ENCODE peak calls at places on chromosomes 7 and 10, in nine cellular contexts. One of them, this sample, is unnamed.
A peak's percentile ranks its signal among the peaks of the same experiment; 100 is the strongest.

GRCh38 chr10:100760726-100761125 is 15.3 kb downstream of the PAX2 start:
- DNase-seq in BJ: no peak
- DNase-seq in colonic mucosa: no peak
- DNase-seq in AG10803: no peak
- DNase-seq in tibial nerve: no peak
- DNase-seq in body of pancreas: no peak
- DNase-seq in astrocyte of the spinal cord: no peak
- DNase-seq in GM12865: no peak
- DNase-seq in skeletal muscle cell: no peak
- DNase-seq in this sample: no peak

GRCh38 chr7:114409750-114410149 is 4.9 kb upstream of the FOXP2 start:
- DNase-seq in BJ: no peak
- DNase-seq in colonic mucosa: no peak
- DNase-seq in AG10803: peak; percentile 51
- DNase-seq in tibial nerve: no peak
- DNase-seq in body of pancreas: no peak
- DNase-seq in astrocyte of the spinal cord: peak; percentile 30
- DNase-seq in GM12865: no peak
- DNase-seq in skeletal muscle cell: no peak
- DNase-seq in this sample: no peak

GRCh38 chr7:20307119-20307518 is 23.6 kb upstream of the ITGB8 start:
- DNase-seq in BJ: no peak
- DNase-seq in colonic mucosa: no peak
- DNase-seq in AG10803: peak; percentile 54
- DNase-seq in tibial nerve: no peak
- DNase-seq in body of pancreas: no peak
- DNase-seq in astrocyte of the spinal cord: peak; percentile 88
- DNase-seq in GM12865: peak; percentile 80
- DNase-seq in skeletal muscle cell: no peak
- DNase-seq in this sample: no peak

GRCh38 chr10:7766241-7766640 is 21.6 kb downstream of the KIN start:
- DNase-seq in BJ: no peak
- DNase-seq in colonic mucosa: no peak
- DNase-seq in AG10803: no peak
- DNase-seq in tibial nerve: no peak
- DNase-seq in body of pancreas: no peak
- DNase-seq in astrocyte of the spinal cord: no peak
- DNase-seq in GM12865: no peak
- DNase-seq in skeletal muscle cell: no peak
- DNase-seq in this sample: no peak

GRCh38 chr7:105270117-105270516 is 118.6 kb downstream of the SRPK2 start:
- DNase-seq in BJ: no peak
- DNase-seq in colonic mucosa: no peak
- DNase-seq in AG10803: no peak
- DNase-seq in tibial nerve: no peak
- DNase-seq in body of pancreas: no peak
- DNase-seq in astrocyte of the spinal cord: no peak
- DNase-seq in GM12865: no peak
- DNase-seq in skeletal muscle cell: no peak
- DNase-seq in this sample: no peak

GRCh38 chr7:33185786-33186185 is 56.4 kb downstream of the BBS9 start:
- DNase-seq in BJ: no peak
- DNase-seq in colonic mucosa: no peak
- DNase-seq in AG10803: peak; percentile 53
- DNase-seq in tibial nerve: no peak
- DNase-seq in body of pancreas: peak; percentile 13
- DNase-seq in astrocyte of the spinal cord: peak; percentile 63
- DNase-seq in GM12865: peak; percentile 54
- DNase-seq in skeletal muscle cell: no peak
- DNase-seq in this sample: no peak

GRCh38 chr7:83976302-83976701 is 218.3 kb downstream of the SEMA3A start:
- DNase-seq in BJ: no peak
- DNase-seq in colonic mucosa: no peak
- DNase-seq in AG10803: peak; percentile 45
- DNase-seq in tibial nerve: peak; percentile 48
- DNase-seq in body of pancreas: no peak
- DNase-seq in astrocyte of the spinal cord: peak; percentile 48
- DNase-seq in GM12865: peak; percentile 43
- DNase-seq in skeletal muscle cell: peak; percentile 0
- DNase-seq in this sample: no peak

GRCh38 chr10:132036153-132036886 is 29.4 kb upstream of the JAKMIP3 start:
- DNase-seq in BJ: no peak
- DNase-seq in colonic mucosa: no peak
- DNase-seq in AG10803: peak; percentile 8
- DNase-seq in tibial nerve: no peak
- DNase-seq in body of pancreas: no peak
- DNase-seq in astrocyte of the spinal cord: no peak
- DNase-seq in GM12865: no peak
- DNase-seq in skeletal muscle cell: no peak
- DNase-seq in this sample: no peak

GRCh38 chr10:35911233-35911632 is 269.1 kb upstream of the FZD8 start:
- DNase-seq in BJ: no peak
- DNase-seq in colonic mucosa: no peak
- DNase-seq in AG10803: no peak
- DNase-seq in tibial nerve: no peak
- DNase-seq in body of pancreas: no peak
- DNase-seq in astrocyte of the spinal cord: no peak
- DNase-seq in GM12865: no peak
- DNase-seq in skeletal muscle cell: no peak
- DNase-seq in this sample: no peak

GRCh38 chr10:84310470-84310869 is 17.9 kb upstream of the CCSER2 start:
- DNase-seq in BJ: no peak
- DNase-seq in colonic mucosa: no peak
- DNase-seq in AG10803: no peak
- DNase-seq in tibial nerve: no peak
- DNase-seq in body of pancreas: no peak
- DNase-seq in astrocyte of the spinal cord: peak; percentile 67
- DNase-seq in GM12865: no peak
- DNase-seq in skeletal muscle cell: no peak
- DNase-seq in this sample: no peak

GRCh38 chr7:81618400-81619014 is 151.3 kb downstream of the HGF start:
- DNase-seq in BJ: peak; percentile 71
- DNase-seq in colonic mucosa: no peak
- DNase-seq in AG10803: peak; percentile 86
- DNase-seq in tibial nerve: no peak
- DNase-seq in body of pancreas: peak; percentile 3
- DNase-seq in astrocyte of the spinal cord: peak; percentile 92
- DNase-seq in GM12865: no peak
- DNase-seq in skeletal muscle cell: peak; percentile 89
- DNase-seq in this sample: no peak

GRCh38 chr10:22243321-22243720 is 25.5 kb upstream of the EBLN1 start:
- DNase-seq in BJ: no peak
- DNase-seq in colonic mucosa: no peak
- DNase-seq in AG10803: no peak
- DNase-seq in tibial nerve: no peak
- DNase-seq in body of pancreas: no peak
- DNase-seq in astrocyte of the spinal cord: no peak
- DNase-seq in GM12865: no peak
- DNase-seq in skeletal muscle cell: no peak
- DNase-seq in this sample: no peak

GRCh38 chr10:29314726-29315125 is 25.9 kb downstream of the LYZL1 start:
- DNase-seq in BJ: no peak
- DNase-seq in colonic mucosa: no peak
- DNase-seq in AG10803: no peak
- DNase-seq in tibial nerve: no peak
- DNase-seq in body of pancreas: no peak
- DNase-seq in astrocyte of the spinal cord: no peak
- DNase-seq in GM12865: no peak
- DNase-seq in skeletal muscle cell: no peak
- DNase-seq in this sample: no peak

GRCh38 chr10:8563478-8563877 is 509.0 kb downstream of the GATA3 start:
- DNase-seq in BJ: no peak
- DNase-seq in colonic mucosa: peak; percentile 18
- DNase-seq in AG10803: no peak
- DNase-seq in tibial nerve: no peak
- DNase-seq in body of pancreas: no peak
- DNase-seq in astrocyte of the spinal cord: no peak
- DNase-seq in GM12865: no peak
- DNase-seq in skeletal muscle cell: no peak
- DNase-seq in this sample: no peak

GRCh38 chr10:115572740-115573455 is 479.7 kb downstream of the ATRNL1 start:
- DNase-seq in BJ: no peak
- DNase-seq in colonic mucosa: no peak
- DNase-seq in AG10803: no peak
- DNase-seq in tibial nerve: no peak
- DNase-seq in body of pancreas: no peak
- DNase-seq in astrocyte of the spinal cord: no peak
- DNase-seq in GM12865: peak; percentile 18
- DNase-seq in skeletal muscle cell: no peak
- DNase-seq in this sample: no peak

GRCh38 chr7:34042406-34042805 is 137.1 kb downstream of the BMPER start:
- DNase-seq in BJ: no peak
- DNase-seq in colonic mucosa: no peak
- DNase-seq in AG10803: peak; percentile 74
- DNase-seq in tibial nerve: no peak
- DNase-seq in body of pancreas: no peak
- DNase-seq in astrocyte of the spinal cord: no peak
- DNase-seq in GM12865: no peak
- DNase-seq in skeletal muscle cell: no peak
- DNase-seq in this sample: no peak

GRCh38 chr7:152564656-152565055 is 111.3 kb downstream of the XRCC2 start:
- DNase-seq in BJ: no peak
- DNase-seq in colonic mucosa: no peak
- DNase-seq in AG10803: no peak
- DNase-seq in tibial nerve: no peak
- DNase-seq in body of pancreas: no peak
- DNase-seq in astrocyte of the spinal cord: no peak
- DNase-seq in GM12865: no peak
- DNase-seq in skeletal muscle cell: no peak
- DNase-seq in this sample: no peak

GRCh38 chr7:152565731-152566130 is 110.2 kb downstream of the XRCC2 start:
- DNase-seq in BJ: no peak
- DNase-seq in colonic mucosa: no peak
- DNase-seq in AG10803: no peak
- DNase-seq in tibial nerve: no peak
- DNase-seq in body of pancreas: no peak
- DNase-seq in astrocyte of the spinal cord: no peak
- DNase-seq in GM12865: no peak
- DNase-seq in skeletal muscle cell: no peak
- DNase-seq in this sample: no peak

GRCh38 chr7:152571031-152571430 is 104.9 kb downstream of the XRCC2 start:
- DNase-seq in BJ: no peak
- DNase-seq in colonic mucosa: no peak
- DNase-seq in AG10803: no peak
- DNase-seq in tibial nerve: no peak
- DNase-seq in body of pancreas: no peak
- DNase-seq in astrocyte of the spinal cord: no peak
- DNase-seq in GM12865: no peak
- DNase-seq in skeletal muscle cell: no peak
- DNase-seq in this sample: no peak

GRCh38 chr7:152572101-152572500 is 103.8 kb downstream of the XRCC2 start:
- DNase-seq in BJ: no peak
- DNase-seq in colonic mucosa: no peak
- DNase-seq in AG10803: peak; percentile 22
- DNase-seq in tibial nerve: no peak
- DNase-seq in body of pancreas: no peak
- DNase-seq in astrocyte of the spinal cord: no peak
- DNase-seq in GM12865: no peak
- DNase-seq in skeletal muscle cell: no peak
- DNase-seq in this sample: no peak

DNA sequence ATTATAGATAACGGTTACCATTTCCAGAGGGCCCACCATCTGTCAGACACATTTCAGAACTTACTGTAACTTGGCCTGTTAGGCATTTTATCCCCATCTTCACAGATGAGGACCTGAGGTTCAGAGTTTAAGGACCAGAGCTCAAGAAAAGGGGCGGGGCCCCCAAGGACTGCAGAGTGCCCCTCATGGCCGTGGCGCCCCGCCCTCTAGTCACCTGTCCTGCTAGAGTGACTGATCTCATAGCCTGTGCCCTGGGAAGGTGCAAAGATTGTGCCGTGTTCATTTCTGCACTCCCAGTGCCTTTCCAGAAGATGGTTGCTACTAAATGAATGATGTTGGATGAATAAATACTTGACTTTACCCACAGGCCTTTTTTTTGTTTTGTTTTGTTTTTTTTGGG is 107.0 kb downstream of the XRCC2 start:
- DNase-seq in BJ: no peak
- DNase-seq in colonic mucosa: no peak
- DNase-seq in AG10803: no peak
- DNase-seq in tibial nerve: no peak
- DNase-seq in body of pancreas: no peak
- DNase-seq in astrocyte of the spinal cord: no peak
- DNase-seq in GM12865: no peak
- DNase-seq in skeletal muscle cell: no peak
- DNase-seq in this sample: no peak
- H3K4me3 ChIP-seq in BJ: no peak overlapping the region
- H3K4me3 ChIP-seq in colonic mucosa: no peak overlapping the region
- H3K4me3 ChIP-seq in AG10803: no peak overlapping the region
- H3K4me3 ChIP-seq in tibial nerve: no peak overlapping the region
- H3K4me3 ChIP-seq in body of pancreas: no peak overlapping the region
- H3K4me3 ChIP-seq in astrocyte of the spinal cord: no peak overlapping the region
- H3K4me3 ChIP-seq in GM12865: no peak overlapping the region
- H3K4me3 ChIP-seq in skeletal muscle cell: no peak overlapping the region
- H3K4me3 ChIP-seq in this sample: no peak overlapping the region

DNA sequence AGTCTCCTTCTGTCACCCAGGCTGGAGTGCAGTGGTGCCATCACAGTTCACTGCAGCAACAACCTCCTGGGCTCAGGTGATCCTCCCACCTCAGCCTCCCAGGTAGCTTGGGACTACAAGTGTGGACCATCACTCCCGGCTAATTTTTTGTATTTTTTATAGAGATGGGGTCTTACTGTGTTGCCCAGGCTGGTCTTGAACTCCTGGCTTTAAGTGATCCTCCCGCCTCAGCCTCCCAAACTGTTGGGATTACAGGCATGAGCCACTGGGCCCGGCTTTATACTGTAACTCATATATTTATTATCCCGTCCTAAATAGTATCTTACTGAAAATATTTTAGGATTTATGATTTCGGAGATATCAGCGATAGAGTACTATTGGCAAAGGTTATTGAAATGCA is 10.9 kb downstream of the EIF4H start:
- DNase-seq in BJ: no peak
- DNase-seq in colonic mucosa: no peak
- DNase-seq in AG10803: no peak
- DNase-seq in tibial nerve: no peak
- DNase-seq in body of pancreas: no peak
- DNase-seq in astrocyte of the spinal cord: no peak
- DNase-seq in GM12865: no peak
- DNase-seq in skeletal muscle cell: no peak
- DNase-seq in this sample: no peak
- H3K4me3 ChIP-seq in BJ: no peak overlapping the region
- H3K4me3 ChIP-seq in colonic mucosa: no peak overlapping the region
- H3K4me3 ChIP-seq in AG10803: no peak overlapping the region
- H3K4me3 ChIP-seq in tibial nerve: no peak overlapping the region
- H3K4me3 ChIP-seq in body of pancreas: no peak overlapping the region
- H3K4me3 ChIP-seq in astrocyte of the spinal cord: no peak overlapping the region
- H3K4me3 ChIP-seq in GM12865: no peak overlapping the region
- H3K4me3 ChIP-seq in skeletal muscle cell: no peak overlapping the region
- H3K4me3 ChIP-seq in this sample: no peak overlapping the region

GRCh38 chr10:72320676-72321247 is 34.0 kb downstream of the DNAJB12 start:
- DNase-seq in BJ: peak; percentile 98
- DNase-seq in colonic mucosa: peak; percentile 70
- DNase-seq in AG10803: peak; percentile 100
- DNase-seq in tibial nerve: peak; percentile 77
- DNase-seq in body of pancreas: peak; percentile 85
- DNase-seq in astrocyte of the spinal cord: peak; percentile 98
- DNase-seq in GM12865: peak; percentile 96
- DNase-seq in skeletal muscle cell: peak; percentile 99
- DNase-seq in this sample: peak; percentile 42
- H3K4me3 ChIP-seq in BJ: no peak overlapping the region
- H3K4me3 ChIP-seq in colonic mucosa: no peak overlapping the region
- H3K4me3 ChIP-seq in AG10803: peak overlapping the region; percentile 49
- H3K4me3 ChIP-seq in tibial nerve: no peak overlapping the region
- H3K4me3 ChIP-seq in body of pancreas: no peak overlapping the region
- H3K4me3 ChIP-seq in astrocyte of the spinal cord: no peak overlapping the region
- H3K4me3 ChIP-seq in GM12865: peak overlapping the region; percentile 72
- H3K4me3 ChIP-seq in skeletal muscle cell: no peak overlapping the region
- H3K4me3 ChIP-seq in this sample: no peak overlapping the region

GRCh38 chr7:128402346-128402745 is 7.4 kb downstream of the IMPDH1 start:
- DNase-seq in BJ: no peak
- DNase-seq in colonic mucosa: no peak
- DNase-seq in AG10803: no peak
- DNase-seq in tibial nerve: no peak
- DNase-seq in body of pancreas: no peak
- DNase-seq in astrocyte of the spinal cord: no peak
- DNase-seq in GM12865: no peak
- DNase-seq in skeletal muscle cell: no peak
- DNase-seq in this sample: no peak
- H3K4me3 ChIP-seq in BJ: no peak overlapping the region
- H3K4me3 ChIP-seq in colonic mucosa: no peak overlapping the region
- H3K4me3 ChIP-seq in AG10803: no peak overlapping the region
- H3K4me3 ChIP-seq in tibial nerve: no peak overlapping the region
- H3K4me3 ChIP-seq in body of pancreas: no peak overlapping the region
- H3K4me3 ChIP-seq in astrocyte of the spinal cord: no peak overlapping the region
- H3K4me3 ChIP-seq in GM12865: no peak overlapping the region
- H3K4me3 ChIP-seq in skeletal muscle cell: no peak overlapping the region
- H3K4me3 ChIP-seq in this sample: no peak overlapping the region

This sample was measured in esophagus squamous epithelium.